ENCODE peak calls at places on chromosomes 16 and 17, in six cellular contexts. F, V, B, R, Z and N are unnamed samples.

GRCh38 chr16:74724820-74725549 is 24.3 kb upstream of the MLKL start:
- DNase-seq in F (no peak), V (no peak), B (no peak), R (no peak), Z (no peak), N (no peak)

GRCh38 chr17:50613007-50613406 is 21.7 kb upstream of the ABCC3 start:
- DNase-seq in F (no peak), V (no peak), B (no peak), R (no peak), Z (no peak), N (no peak)

GRCh38 chr17:7549401-7550055 is 670 bp downstream of the TNFSF12 start:
- DNase-seq in F (no peak), V (no peak), B (no peak), R (no peak), Z (peak; percentile 39), N (no peak)

GRCh38 chr17:50059759-50060273 is 3.9 kb downstream of the ITGA3 start:
- DNase-seq in F (no peak), V (no peak), B (no peak), R (no peak), Z (no peak), N (no peak)

GRCh38 chr17:78774956-78775571 is 7.0 kb downstream of the CYTH1 start:
- DNase-seq in F (no peak), V (peak; percentile 51), B (no peak), R (no peak), Z (no peak), N (no peak)

GRCh38 chr17:44547625-44548297 is 9.5 kb upstream of the FZD2 start:
- DNase-seq in F (peak; percentile 39), V (no peak), B (no peak), R (no peak), Z (no peak), N (no peak)

GRCh38 chr17:68389041-68389440 is 68.3 kb downstream of the WIPI1 start:
- DNase-seq in F (no peak), V (no peak), B (no peak), R (no peak), Z (no peak), N (no peak)

GRCh38 chr16:14111713-14112538 is 40.8 kb downstream of the MRTFB start:
- DNase-seq in F (no peak), V (no peak), B (no peak), R (peak; percentile 14), Z (no peak), N (no peak)

GRCh38 chr17:79407385-79407784 is 203.5 kb downstream of the RBFOX3 start:
- DNase-seq in F (no peak), V (no peak), B (no peak), R (no peak), Z (no peak), N (no peak)

GRCh38 chr17:30933966-30934365 is 12.2 kb downstream of the ADAP2 start:
- DNase-seq in F (no peak), V (no peak), B (no peak), R (no peak), Z (peak; percentile 44), N (no peak)

GRCh38 chr17:9862949-9863348 is 37.2 kb downstream of the GLP2R start:
- DNase-seq in F (no peak), V (no peak), B (no peak), R (no peak), Z (no peak), N (no peak)

GRCh38 chr16:3774156-3774767 is 56.9 kb upstream of the TRAP1 start:
- DNase-seq in F (no peak), V (no peak), B (no peak), R (peak; percentile 42), Z (no peak), N (no peak)